ENCODE peak calls at places on chromosomes 1 and 21, in four cellular contexts. J is HepG2, O is H1, G is GM12878. I is an unnamed sample.
A peak's percentile ranks its signal among the peaks of the same experiment; 100 is the strongest.

GRCh38 chr1:86151427-86151826 is 5.1 kb downstream of the COL24A1 start:
- DNase-seq in O (no peak), G (no peak), J (no peak), I (no peak)

GRCh38 chr1:243489164-243489527 is 233.3 kb downstream of the SDCCAG8 start:
- DNase-seq in O (no peak), J (no peak), G (no peak), I (no peak)

GRCh38 chr1:183733610-183734219 is 71.2 kb upstream of the RGL1 start:
- DNase-seq in G (no peak), J (no peak), O (no peak), I (no peak)

GRCh38 chr1:9371951-9372350 is 79.3 kb downstream of the SPSB1 start:
- DNase-seq in G (no peak), O (no peak), J (no peak), I (no peak)

GRCh38 chr1:151024540-151025146 is 11.7 kb upstream of the BNIPL start:
- DNase-seq in O (peak; percentile 73), J (peak; percentile 58), G (no peak), I (peak; percentile 80)

GRCh38 chr1:180581635-180582039 is 22.9 kb downstream of the OVAAL start:
- DNase-seq in J (no peak), O (no peak), G (no peak), I (no peak)

GRCh38 chr1:109478806-109479205 is 4.9 kb upstream of the ATXN7L2 start:
- DNase-seq in G (no peak), J (no peak), O (no peak), I (no peak)

GRCh38 chr1:29503441-29503840 is 267.1 kb downstream of the PTPRU start:
- DNase-seq in G (no peak), O (no peak), J (no peak), I (no peak)

GRCh38 chr1:208559597-208559996 is 315.4 kb upstream of the PLXNA2 start:
- DNase-seq in J (no peak), G (no peak), O (no peak), I (no peak)

GRCh38 chr1:247212012-247212411 is 40.2 kb upstream of the ZNF124 start:
- DNase-seq in G (peak; percentile 87), J (no peak), O (no peak), I (no peak)

GRCh38 chr1:245831518-245831917 is 675.6 kb downstream of the SMYD3 start:
- DNase-seq in O (no peak), G (no peak), J (no peak), I (no peak)

GRCh38 chr1:161956097-161956496 is 67.6 kb downstream of the OLFML2B start:
- DNase-seq in O (no peak), J (no peak), G (no peak), I (no peak)

GRCh38 chr1:215567491-215568286 is 585 bp downstream of the KCTD3 start:
- DNase-seq in G (no peak), O (no peak), J (peak; percentile 54), I (peak; percentile 77)

GRCh38 chr21:21851657-21852056 is 853.4 kb downstream of the NCAM2 start:
- DNase-seq in O (no peak), G (no peak), J (no peak), I (no peak)

GRCh38 chr21:45139473-45139872 is 65.1 kb downstream of the ADARB1 start:
- DNase-seq in G (no peak), J (no peak), O (no peak), I (no peak)

GRCh38 chr1:3714284-3714741 is 37.9 kb upstream of the CCDC27 start:
- DNase-seq in O (no peak), J (no peak), G (no peak), I (no peak)

GRCh38 chr21:25903599-25903998 is 168.8 kb downstream of the GABPA start:
- DNase-seq in G (peak; percentile 33), O (no peak), J (no peak), I (no peak)

GRCh38 chr1:21217812-21218596 is 41.3 kb upstream of the EIF4G3 start:
- DNase-seq in O (no peak), G (no peak), J (peak; percentile 16), I (peak; percentile 77)

GRCh38 chr1:217188280-217189235 is 442.3 kb downstream of the GPATCH2 start:
- DNase-seq in O (no peak), G (no peak), J (no peak), I (no peak)

GRCh38 chr1:64043976-64044375 is 159.4 kb upstream of the UBE2U start:
- DNase-seq in O (no peak), J (no peak), G (no peak), I (no peak)

GRCh38 chr1:88021529-88021928 is 662.5 kb upstream of the PKN2 start:
- DNase-seq in O (no peak), J (no peak), G (no peak), I (no peak)

GRCh38 chr1:36847761-36848160 is 186.6 kb downstream of the GRIK3 start:
- DNase-seq in J (no peak), O (peak; percentile 53), G (no peak), I (peak; percentile 68)

GRCh38 chr1:62516600-62516999 is 79.8 kb downstream of the USP1 start:
- DNase-seq in O (no peak), J (peak; percentile 95), G (no peak), I (no peak)

GRCh38 chr1:1617516-1617915 is 2.2 kb downstream of the MIB2 start:
- DNase-seq in J (no peak), G (no peak), O (no peak), I (no peak)

DNA sequence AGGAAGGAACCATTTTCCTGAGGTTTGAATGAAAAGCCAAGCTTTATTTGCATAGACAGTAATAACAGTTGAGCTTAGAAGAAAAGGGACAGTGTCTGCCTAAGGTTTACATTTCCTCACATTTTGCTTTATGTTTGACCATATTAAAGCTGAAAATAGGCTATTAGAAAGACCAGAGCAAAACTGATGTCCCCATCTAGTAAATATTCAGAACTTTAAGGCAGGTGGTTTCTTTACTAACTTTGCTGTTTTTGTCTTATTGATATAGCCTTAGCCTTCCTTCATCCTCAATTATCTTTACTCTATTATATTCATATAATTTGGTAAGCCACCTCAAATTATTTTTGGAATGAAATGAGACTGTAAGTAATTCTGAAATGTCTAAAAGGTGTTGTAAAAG is 53.6 kb upstream of the LAPTM5 start:
- DNase-seq in J (no peak), G (no peak), O (no peak), I (no peak)
- H3K4me1 ChIP-seq in J (no peaks in the 10 kb centered on the region), G (no peaks in the 10 kb centered on the region), O (peaks cover 10% of the 10 kb centered on the region), I (peaks cover 37% of the 10 kb centered on the region)

DNA sequence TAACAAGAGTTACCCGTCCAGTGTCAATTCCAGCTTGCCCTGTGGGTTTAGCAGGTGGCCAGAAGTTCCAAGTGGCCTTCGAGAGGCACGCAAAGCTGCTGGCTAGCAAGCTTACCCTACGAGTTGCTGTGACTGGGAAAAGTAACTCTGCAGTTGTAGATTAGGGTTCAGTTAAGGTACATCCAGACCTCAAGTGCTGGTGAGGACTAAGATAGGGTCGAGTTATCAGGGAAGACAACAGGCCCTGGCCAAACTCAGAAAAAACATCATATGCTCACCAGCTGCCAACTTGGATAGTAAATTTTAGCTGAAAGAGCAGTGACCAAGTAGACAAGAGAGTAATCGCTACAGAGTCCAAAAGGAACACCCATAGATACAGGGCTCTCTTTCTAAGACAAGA is 27.7 kb upstream of the LRRC7 start:
- DNase-seq in G (no peak), O (no peak), J (no peak), I (no peak)
- TF ChIP-seq TCF12 in G (no peak), O (no peak), J (no peak), I (no peak)

DNA sequence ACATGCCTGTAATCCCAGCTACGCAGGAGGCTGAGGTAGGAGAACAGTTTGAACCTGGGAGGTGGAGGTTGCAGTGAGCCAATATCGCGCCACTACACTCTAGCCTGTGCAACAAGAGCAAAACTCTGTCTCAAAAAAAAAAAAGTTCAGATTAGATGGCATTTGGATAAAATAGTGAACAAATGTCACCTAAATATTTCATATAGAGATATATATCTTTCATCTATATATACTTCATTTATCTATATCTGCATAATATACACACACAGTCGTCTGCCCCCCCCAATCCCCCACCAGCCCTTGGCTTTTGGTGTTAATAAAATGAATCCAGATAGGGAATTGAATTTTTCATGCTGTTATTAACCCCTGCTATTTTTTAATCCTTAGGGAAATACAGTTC is 5.0 kb downstream of the PPP1R15B start:
- DNase-seq in G (no peak), O (no peak), J (no peak), I (no peak)
- H3K27ac ChIP-seq in G (no peak overlapping the region), O (no peak overlapping the region), J (no peak overlapping the region), I (no peak overlapping the region)

DNA sequence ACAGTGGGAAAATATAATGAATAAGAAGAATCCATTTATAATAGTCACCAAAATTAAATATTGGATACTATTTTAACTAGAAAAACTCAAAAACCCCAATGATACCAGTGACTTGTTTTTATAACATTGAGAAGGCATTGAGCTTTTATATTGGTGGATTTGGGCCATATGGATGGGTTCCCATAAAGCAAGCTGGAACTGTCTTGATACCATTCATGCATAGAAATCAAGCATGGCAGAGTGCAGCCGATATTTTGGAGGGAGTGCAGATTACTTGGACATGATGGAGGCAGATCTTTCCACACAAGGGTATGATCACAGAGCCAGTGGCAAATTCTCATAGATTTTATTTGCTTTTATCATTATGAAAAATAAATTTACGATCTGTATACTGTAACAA is 3.8 kb upstream of the RWDD3 start:
- DNase-seq in G (no peak), J (no peak), O (no peak), I (no peak)
- H3K4me1 ChIP-seq in G (peaks cover 4% of the 10 kb centered on the region), J (peaks cover 54% of the 10 kb centered on the region), O (peaks cover 3% of the 10 kb centered on the region), I (no peaks in the 10 kb centered on the region)

I was measured in SK-N-SH.